ENCODE peak calls at places on chromosomes 4 and X, in six cellular contexts. O is CD8-positive, alpha-beta memory T cell; I is right cardiac atrium; E is neural progenitor cell; Z is pancreas; X is GM23248. R is an unnamed sample.

GRCh38 chr4:168724960-168725359 is 228.1 kb downstream of the PALLD start:
- DNase-seq in O (no peak), I (no peak), E (peak), Z (no peak), X (peak), R (no peak)

GRCh38 chr4:186161138-186161537 is 30.2 kb upstream of the CYP4V2 start:
- DNase-seq in O (no peak), I (no peak), E (no peak), Z (no peak), X (no peak), R (no peak)

GRCh38 chr4:53314257-53314656 is 51.6 kb downstream of the SCFD2 start:
- DNase-seq in O (no peak), I (no peak), E (no peak), Z (no peak), X (no peak), R (no peak)

GRCh38 chrX:115625577-115626301 is 64.8 kb downstream of the PLS3 start:
- DNase-seq in O (no peak), I (no peak), E (peak), Z (no peak), X (peak), R (no peak)

GRCh38 chr4:7398788-7399432 is 35.8 kb downstream of the PSAPL1 start:
- DNase-seq in O (no peak), I (no peak), E (no peak), Z (no peak), X (no peak), R (no peak)

GRCh38 chr4:183905593-183906485 is 732 bp downstream of the STOX2 start:
- DNase-seq in O (no peak), I (peak), E (peak), Z (peak), X (peak), R (peak)

GRCh38 chr4:133081246-133081645 is 67.8 kb upstream of the PCDH10 start:
- DNase-seq in O (no peak), I (no peak), E (no peak), Z (no peak), X (no peak), R (no peak)

GRCh38 chr4:7430965-7431695 is 3.6 kb downstream of the PSAPL1 start:
- DNase-seq in O (no peak), I (peak), E (no peak), Z (no peak), X (no peak), R (no peak)

GRCh38 chr4:163614866-163615265 is 120.4 kb downstream of the TMA16 start:
- DNase-seq in O (no peak), I (no peak), E (no peak), Z (no peak), X (no peak), R (no peak)

GRCh38 chr4:172018358-172018757 is 205.2 kb downstream of the GALNTL6 start:
- DNase-seq in O (no peak), I (no peak), E (no peak), Z (no peak), X (no peak), R (no peak)

GRCh38 chr4:26020083-26020668 is 106.2 kb downstream of the SMIM20 start:
- DNase-seq in O (no peak), I (no peak), E (no peak), Z (no peak), X (peak), R (no peak)

GRCh38 chr4:37584530-37585060 is 101.6 kb downstream of the RELL1 start:
- DNase-seq in O (no peak), I (no peak), E (no peak), Z (no peak), X (no peak), R (no peak)

GRCh38 chr4:6668391-6668790 is 25.3 kb upstream of the S100P start:
- DNase-seq in O (no peak), I (no peak), E (no peak), Z (no peak), X (peak), R (no peak)

GRCh38 chr4:58061967-58062366 is 951.8 kb upstream of the IGFBP7 start:
- DNase-seq in O (no peak), I (no peak), E (peak), Z (no peak), X (no peak), R (no peak)

GRCh38 chrX:65528705-65529340 is 5.8 kb downstream of the LAS1L start:
- DNase-seq in O (peak), I (peak), E (peak), Z (no peak), X (peak), R (no peak)

GRCh38 chr4:76095568-76095967 is 21.1 kb downstream of the ART3 start:
- DNase-seq in O (no peak), I (no peak), E (no peak), Z (no peak), X (no peak), R (no peak)

GRCh38 chr4:107069049-107069448 is 32.9 kb upstream of the DKK2 start:
- DNase-seq in O (no peak), I (no peak), E (no peak), Z (no peak), X (peak), R (no peak)

GRCh38 chrX:40576291-40576690 is 4.5 kb upstream of the ATP6AP2 start:
- DNase-seq in O (no peak), I (no peak), E (no peak), Z (no peak), X (no peak), R (no peak)

GRCh38 chrX:100447563-100448397 is 37.7 kb upstream of the PCDH19 start:
- DNase-seq in O (no peak), I (peak), E (peak), Z (no peak), X (peak), R (no peak)

GRCh38 chr4:179843370-179843769 is 2399.8 kb upstream of the TENM3 start:
- DNase-seq in O (no peak), I (no peak), E (peak), Z (no peak), X (no peak), R (no peak)

GRCh38 chrX:103756736-103757135 is 19.9 kb upstream of the PLP1 start:
- DNase-seq in O (no peak), I (no peak), E (no peak), Z (no peak), X (no peak), R (no peak)

GRCh38 chr4:109079731-109080130 is 222.7 kb downstream of the COL25A1 start:
- DNase-seq in O (no peak), I (no peak), E (no peak), Z (no peak), X (no peak), R (no peak)

GRCh38 chrX:97046861-97047260 is 163.2 kb downstream of the RPA4 start:
- DNase-seq in O (no peak), I (no peak), E (no peak), Z (no peak), X (no peak), R (no peak)

GRCh38 chr4:138959421-138959820 is 56.2 kb upstream of the NOCT start:
- DNase-seq in O (no peak), I (no peak), E (no peak), Z (no peak), X (peak), R (no peak)
- H3K4me3 ChIP-seq in O (no peak), I (no peak), E (no peak), Z (no peak), X (no peak), R (no peak)

DNA sequence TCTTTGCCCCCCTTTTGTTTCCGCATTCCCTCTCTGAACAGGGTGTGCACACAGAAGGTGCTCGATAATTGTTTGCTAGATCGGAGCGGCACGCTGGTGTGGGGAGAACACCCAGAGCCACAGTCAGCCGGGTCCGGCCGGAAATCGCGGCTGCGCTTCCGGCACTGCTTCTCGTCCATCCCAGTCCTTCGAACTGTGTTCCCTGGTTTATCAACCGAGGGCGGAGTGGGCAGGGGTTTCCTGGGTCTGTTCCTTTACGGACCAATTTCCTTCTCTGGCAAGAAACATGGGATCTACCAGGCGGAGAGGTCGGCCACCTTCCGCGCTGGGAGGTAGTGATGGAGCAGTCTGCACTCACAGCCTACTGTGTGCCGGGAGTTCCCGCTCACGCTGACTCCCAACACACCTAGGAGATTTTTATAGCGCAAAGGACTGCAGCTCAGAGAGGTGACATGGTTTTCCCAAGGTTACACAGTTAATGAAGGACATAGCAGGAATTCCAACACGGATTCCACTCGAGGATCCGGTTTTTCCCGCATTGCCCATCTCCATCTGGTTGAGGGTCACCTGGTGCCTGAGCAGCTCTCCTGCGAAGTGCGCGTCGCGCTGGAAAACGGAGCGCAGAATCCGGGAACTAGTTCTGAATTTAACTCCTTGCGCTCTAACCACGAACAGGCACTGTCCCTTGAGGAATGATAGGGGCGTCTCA is 6.8 kb downstream of the MSX1 start:
- DNase-seq in O (no peak), I (no peak), E (peak), Z (no peak), X (no peak), R (no peak)
- H3K27ac ChIP-seq in O (no peak), I (no peak), E (no peak), Z (no peak), X (no peak), R (no peak)

GRCh38 chr4:159107203-159107921 is 4.5 kb downstream of the RAPGEF2 start:
- DNase-seq in O (no peak), I (no peak), E (no peak), Z (no peak), X (peak), R (no peak)

GRCh38 chr4:159106636-159107035 is 3.8 kb downstream of the RAPGEF2 start:
- DNase-seq in O (no peak), I (no peak), E (no peak), Z (no peak), X (no peak), R (no peak)

GRCh38 chr4:159105063-159105414 is 2.2 kb downstream of the RAPGEF2 start:
- DNase-seq in O (no peak), I (no peak), E (peak), Z (no peak), X (peak), R (no peak)

GRCh38 chr4:159103406-159104131 is 690 bp downstream of the RAPGEF2 start:
- DNase-seq in O (peak), I (peak), E (peak), Z (peak), X (peak), R (peak)

DNA sequence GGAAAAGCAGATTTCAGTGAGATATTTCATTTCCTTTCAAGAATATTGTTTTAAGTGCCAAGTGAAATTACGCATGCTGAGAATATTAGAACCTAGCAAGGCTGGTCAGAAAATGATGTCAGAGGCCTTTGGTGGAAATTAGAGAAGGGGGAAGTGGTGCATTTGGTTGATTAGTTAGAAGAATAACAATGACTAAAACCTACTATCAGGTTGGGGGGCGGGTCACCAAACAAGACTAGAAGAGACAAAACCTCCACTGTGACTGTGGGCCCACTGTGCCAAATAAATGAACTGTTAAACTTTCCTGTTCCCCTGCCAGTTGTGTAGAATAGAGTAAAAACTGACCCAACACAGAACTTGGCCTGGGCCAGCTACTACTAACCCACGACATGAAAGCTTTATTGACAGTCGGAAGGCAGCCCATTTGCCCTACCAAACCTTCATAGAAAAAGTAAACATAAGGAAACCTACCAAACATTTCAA is 2.9 kb downstream of the RAPGEF2 start:
- DNase-seq in O (no peak), I (peak), E (peak), Z (no peak), X (peak), R (no peak)
- H3K4me3 ChIP-seq in O (no peak), I (peak), E (peak), Z (peak), X (peak), R (peak)

DNA sequence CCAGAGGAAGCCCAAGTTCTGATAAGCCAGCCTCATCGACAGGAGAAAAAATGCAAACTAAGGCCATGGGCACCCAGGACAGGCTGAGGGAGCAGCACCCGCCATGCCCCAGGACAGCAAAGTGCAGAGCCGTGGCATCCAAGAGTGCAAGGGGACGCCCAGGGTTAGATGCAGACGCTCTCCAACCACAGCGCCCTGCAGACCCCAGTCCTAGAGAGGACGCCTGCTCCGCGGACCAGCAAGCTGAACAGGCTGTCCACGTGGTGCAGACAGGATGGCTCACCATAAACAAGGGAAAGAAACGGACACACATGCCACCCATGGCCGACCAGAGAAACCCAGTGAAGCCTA is 32.6 kb downstream of the GAK start:
- DNase-seq in O (no peak), I (peak), E (no peak), Z (no peak), X (no peak), R (no peak)
- H3K27ac ChIP-seq in O (no peak), I (no peak), E (no peak), Z (no peak), X (no peak), R (no peak)

GRCh38 chr4:154589296-154590197 is 995 bp downstream of the FGA start:
- DNase-seq in O (no peak), I (no peak), E (no peak), Z (no peak), X (no peak), R (no peak)

GRCh38 chr4:154593868-154594267 is 3.3 kb upstream of the FGA start:
- DNase-seq in O (no peak), I (no peak), E (no peak), Z (no peak), X (no peak), R (no peak)

GRCh38 chr4:154588198-154588597 is 2.3 kb downstream of the FGA start:
- DNase-seq in O (no peak), I (no peak), E (no peak), Z (no peak), X (no peak), R (no peak)

GRCh38 chr4:154590329-154591006 is at the start of gene FGA:
- DNase-seq in O (no peak), I (no peak), E (peak), Z (no peak), X (no peak), R (no peak)

DNA sequence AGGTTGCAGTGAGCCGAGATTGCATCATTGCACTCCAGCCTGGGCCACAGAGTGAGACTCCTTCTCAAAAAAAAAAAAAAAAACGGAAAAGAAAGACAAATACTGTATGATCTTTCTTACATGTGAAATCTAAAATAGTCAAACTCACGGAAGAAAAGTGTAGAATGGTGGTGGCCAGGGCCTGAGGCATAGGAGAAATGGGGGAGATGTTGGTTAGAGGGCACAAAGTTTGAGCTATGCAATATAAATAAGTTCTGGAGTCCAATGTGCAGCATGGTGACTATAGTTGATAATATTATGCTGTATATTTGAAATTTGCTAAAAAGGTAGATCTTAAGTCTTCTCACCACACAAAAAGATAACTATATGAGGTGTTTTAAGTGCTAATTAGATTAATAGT is 1.3 kb upstream of the FGA start:
- DNase-seq in O (no peak), I (no peak), E (no peak), Z (no peak), X (no peak), R (no peak)
- H3K4me3 ChIP-seq in O (no peak), I (no peak), E (no peak), Z (no peak), X (no peak), R (no peak)

GRCh38 chr4:98466868-98467599 is 191.4 kb downstream of the TSPAN5 start:
- DNase-seq in O (no peak), I (no peak), E (no peak), Z (no peak), X (peak), R (no peak)

GRCh38 chr4:98468744-98469143 is 189.7 kb downstream of the TSPAN5 start:
- DNase-seq in O (no peak), I (peak), E (peak), Z (no peak), X (peak), R (peak)

GRCh38 chr4:98470366-98470765 is 188.0 kb downstream of the TSPAN5 start:
- DNase-seq in O (no peak), I (no peak), E (no peak), Z (no peak), X (no peak), R (no peak)

GRCh38 chr4:98469776-98470175 is 188.6 kb downstream of the TSPAN5 start:
- DNase-seq in O (no peak), I (no peak), E (no peak), Z (no peak), X (peak), R (no peak)

GRCh38 chr4:98467627-98468072 is 190.8 kb downstream of the TSPAN5 start:
- DNase-seq in O (peak), I (peak), E (peak), Z (peak), X (peak), R (no peak)
- H3K27ac ChIP-seq in O (no peak), I (no peak), E (no peak), Z (no peak), X (peak), R (no peak)

DNA sequence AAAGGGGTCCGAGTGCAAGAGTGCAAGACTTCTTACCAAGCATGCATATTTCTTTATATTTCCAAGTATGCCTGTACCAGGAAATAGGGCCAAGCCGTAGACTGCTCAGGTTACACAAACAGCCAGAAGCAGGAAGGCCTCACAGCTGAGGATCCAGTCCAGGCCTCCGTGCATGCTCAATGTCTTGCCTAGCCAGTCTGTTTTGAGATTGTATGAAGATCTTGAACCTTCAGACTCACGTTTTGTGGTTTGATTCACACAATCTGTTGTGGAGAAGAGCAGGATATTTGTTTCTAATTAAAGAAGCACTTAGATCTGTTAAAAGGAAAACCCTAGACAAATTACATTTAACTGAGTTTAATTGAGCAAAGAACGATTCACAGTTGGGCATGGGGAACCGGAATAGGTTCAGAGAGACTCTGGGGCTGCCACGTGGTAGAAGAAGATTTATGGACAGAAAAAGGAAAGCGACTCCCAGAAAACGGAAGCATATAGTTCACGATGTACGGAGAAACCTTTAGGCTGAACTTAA is 1.2 kb downstream of the MGST2 start:
- DNase-seq in O (no peak), I (peak), E (peak), Z (peak), X (no peak), R (peak)
- H3K4me3 ChIP-seq in O (peak), I (peak), E (no peak), Z (peak), X (peak), R (peak)

GRCh38 chr4:10101559-10102192 is 14.9 kb downstream of the WDR1 start:
- DNase-seq in O (no peak), I (no peak), E (no peak), Z (no peak), X (peak), R (peak)
- H3K27ac ChIP-seq in O (no peak), I (peak), E (no peak), Z (no peak), X (peak), R (peak)

R was measured in left lung.